ENCODE peak calls at places on chromosome 18, in five cellular contexts. P is CD8-positive, alpha-beta T cell; O is ascending aorta; A is Panc1; R is fibroblast of lung. K is an unnamed sample.

GRCh38 chr18:62982600-62983251 is 267.4 kb downstream of the PHLPP1 start:
- DNase-seq in A (peak), R (peak), O (no peak), P (peak), K (no peak)

GRCh38 chr18:63860536-63860930 is 27.0 kb upstream of the SERPINB2 start:
- DNase-seq in A (no peak), R (no peak), O (no peak), P (no peak), K (no peak)

GRCh38 chr18:8705941-8706544 is 687 bp downstream of the MTCL1 start:
- DNase-seq in P (peak), R (no peak), O (no peak), A (no peak), K (no peak)

GRCh38 chr18:26546170-26546874 is 2.0 kb downstream of the KCTD1 start:
- DNase-seq in O (no peak), P (no peak), R (peak), A (no peak), K (no peak)

GRCh38 chr18:36724169-36724568 is 104.6 kb downstream of the TPGS2 start:
- DNase-seq in O (no peak), R (no peak), P (no peak), A (no peak), K (no peak)

GRCh38 chr18:10973579-10974260 is 175.6 kb downstream of the PIEZO2 start:
- DNase-seq in A (peak), R (peak), P (no peak), O (no peak), K (no peak)

GRCh38 chr18:43805646-43806194 is 528.4 kb upstream of the SYT4 start:
- DNase-seq in O (no peak), A (no peak), R (peak), P (no peak), K (no peak)

GRCh38 chr18:79625195-79625923 is 54.2 kb upstream of the CTDP1 start:
- DNase-seq in O (no peak), P (no peak), R (no peak), A (no peak), K (no peak)

GRCh38 chr18:10343778-10344177 is 110.7 kb upstream of the APCDD1 start:
- DNase-seq in O (no peak), A (no peak), P (no peak), R (no peak), K (no peak)

GRCh38 chr18:57956495-57956894 is 87.5 kb upstream of the NEDD4L start:
- DNase-seq in O (no peak), P (no peak), R (no peak), A (no peak), K (no peak)

GRCh38 chr18:28267276-28267675 is 90.3 kb upstream of the CDH2 start:
- DNase-seq in O (no peak), A (no peak), R (peak), P (no peak), K (no peak)

GRCh38 chr18:79515331-79515730 is 119.6 kb downstream of the NFATC1 start:
- DNase-seq in R (no peak), P (peak), O (no peak), A (no peak), K (no peak)

GRCh38 chr18:48238636-48239035 is 170.5 kb downstream of the ZBTB7C start:
- DNase-seq in R (no peak), P (no peak), O (no peak), A (no peak), K (no peak)

GRCh38 chr18:79399275-79400081 is 3.7 kb downstream of the NFATC1 start:
- DNase-seq in R (no peak), A (no peak), P (no peak), O (peak), K (no peak)

GRCh38 chr18:23668731-23669130 is 6.0 kb upstream of the ANKRD29 start:
- DNase-seq in O (no peak), R (no peak), P (no peak), A (no peak), K (no peak)

GRCh38 chr18:9731380-9731779 is 23.3 kb downstream of the RAB31 start:
- DNase-seq in P (no peak), O (no peak), A (peak), R (peak), K (no peak)

GRCh38 chr18:78525364-78526111 is 454.1 kb upstream of the SALL3 start:
- DNase-seq in R (peak), P (no peak), A (no peak), O (no peak), K (no peak)

GRCh38 chr18:63157293-63158011 is 162.1 kb downstream of the BCL2 start:
- DNase-seq in A (no peak), R (no peak), P (peak), O (no peak), K (no peak)

GRCh38 chr18:9293948-9294347 is 40.6 kb upstream of the TWSG1 start:
- DNase-seq in A (no peak), P (no peak), R (no peak), O (no peak), K (no peak)

GRCh38 chr18:47881752-47882455 is 48.6 kb downstream of the SMAD2 start:
- DNase-seq in O (no peak), P (no peak), A (no peak), R (peak), K (no peak)

GRCh38 chr18:35519148-35519899 is 21.6 kb upstream of the INO80C start:
- DNase-seq in A (no peak), R (no peak), P (no peak), O (no peak), K (no peak)

GRCh38 chr18:49238433-49239042 is 221.9 kb downstream of the DYM start:
- DNase-seq in P (no peak), A (no peak), R (peak), O (no peak), K (no peak)

GRCh38 chr18:51765712-51766360 is 568.4 kb upstream of the MEX3C start:
- DNase-seq in R (no peak), P (no peak), O (no peak), A (no peak), K (no peak)

GRCh38 chr18:37577051-37577611 is 11.5 kb upstream of the CELF4 start:
- DNase-seq in P (no peak), O (no peak), R (no peak), A (no peak), K (no peak)

GRCh38 chr18:65752625-65753325 is 2.0 kb downstream of the CDH7 start:
- DNase-seq in O (no peak), R (no peak), A (no peak), P (no peak), K (no peak)

GRCh38 chr18:9823805-9824473 is 61.8 kb upstream of the TXNDC2 start:
- DNase-seq in P (no peak), O (no peak), A (no peak), R (peak), K (no peak)

GRCh38 chr18:10776493-10776892 is 250.7 kb downstream of the NAPG start:
- DNase-seq in A (no peak), O (no peak), R (no peak), P (no peak), K (no peak)

GRCh38 chr18:36518839-36519238 is 221.3 kb downstream of the FHOD3 start:
- DNase-seq in A (no peak), O (no peak), P (no peak), R (no peak), K (no peak)

GRCh38 chr18:76353046-76353445 is 142.0 kb downstream of the ZNF516 start:
- DNase-seq in A (no peak), P (no peak), O (no peak), R (no peak), K (no peak)

GRCh38 chr18:76353500-76353899 is 141.5 kb downstream of the ZNF516 start:
- DNase-seq in P (no peak), A (no peak), O (no peak), R (no peak), K (no peak)

GRCh38 chr18:76350134-76351025 is 144.7 kb downstream of the ZNF516 start:
- DNase-seq in A (no peak), P (no peak), O (peak), R (no peak), K (no peak)

GRCh38 chr18:76354348-76354747 is 140.7 kb downstream of the ZNF516 start:
- DNase-seq in R (peak), O (no peak), A (no peak), P (no peak), K (no peak)

DNA sequence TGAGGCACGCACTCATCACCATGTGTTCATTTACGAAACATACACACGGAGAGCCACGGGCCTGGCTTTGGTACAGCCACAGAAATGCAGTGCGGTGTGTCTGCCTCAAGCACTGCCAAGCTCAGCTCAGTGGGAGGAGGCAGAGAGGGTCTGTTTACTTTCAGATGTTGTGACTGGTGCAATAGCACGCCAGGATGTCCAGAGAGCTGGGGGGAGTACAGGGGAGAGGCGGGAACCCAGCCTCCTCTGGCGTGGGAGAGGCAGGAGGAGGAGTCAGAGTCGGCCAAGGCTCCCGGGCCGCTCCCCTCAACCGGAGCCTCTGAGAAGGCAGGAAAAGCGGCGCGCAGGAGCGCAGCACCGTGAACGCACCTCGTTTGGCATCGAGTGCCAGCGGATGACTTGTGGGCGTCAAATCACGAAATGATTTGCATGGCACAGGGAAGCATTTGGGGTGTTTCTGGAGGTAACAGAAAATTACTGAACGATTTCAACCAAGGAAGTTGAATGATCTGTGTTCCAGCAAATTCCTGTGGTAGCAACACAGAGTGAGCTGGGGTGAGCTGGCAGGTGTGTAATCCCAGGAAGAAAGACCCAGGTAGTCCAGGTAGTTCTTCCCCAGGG is 143.0 kb downstream of the ZNF516 start:
- DNase-seq in P (no peak), A (no peak), R (peak), O (no peak), K (no peak)
- H3K27ac ChIP-seq in P (no peak), A (no peak), R (no peak), O (no peak), K (no peak)

GRCh38 chr18:13380671-13381070 is 162.1 kb downstream of the LDLRAD4 start:
- DNase-seq in R (no peak), O (no peak), P (no peak), A (no peak), K (no peak)
- H3K27ac ChIP-seq in R (no peak), O (peak), P (no peak), A (no peak), K (peak)

DNA sequence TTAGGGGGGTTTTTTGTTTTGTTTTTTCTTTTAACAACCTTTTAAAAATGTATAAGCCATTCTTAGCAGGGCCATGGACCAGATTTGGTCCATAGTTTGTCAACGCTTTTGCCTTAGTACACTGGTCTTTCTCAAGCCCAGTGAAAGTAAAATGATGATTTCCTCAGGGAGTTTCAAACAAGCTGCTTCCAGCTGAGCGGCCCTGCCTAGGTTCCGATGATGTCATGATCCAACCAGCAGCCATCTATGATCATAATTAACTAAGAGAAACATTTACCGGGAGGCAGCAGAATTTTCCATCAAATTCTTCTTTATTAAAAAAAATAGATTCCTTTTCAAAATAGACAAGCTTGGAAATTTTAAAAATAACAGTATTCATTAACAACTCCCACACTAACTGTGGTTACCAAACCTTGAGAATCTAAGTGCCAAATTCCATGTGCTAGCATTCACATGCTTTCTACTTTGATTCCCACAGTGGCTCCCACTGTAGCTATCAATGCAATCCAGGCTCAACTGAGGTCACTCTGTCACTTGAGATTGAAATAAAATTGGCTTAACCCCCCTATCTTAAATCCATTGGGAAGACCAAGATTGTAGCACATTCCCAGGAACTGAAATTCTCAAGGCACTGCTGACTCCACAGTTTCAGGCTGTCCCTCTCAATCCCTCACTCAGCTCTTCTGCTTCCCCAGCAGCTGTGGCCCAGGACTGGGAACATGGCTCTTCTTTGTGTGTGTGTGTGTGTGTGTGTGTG is 148.9 kb downstream of the RNF152 start:
- DNase-seq in R (peak), A (no peak), O (no peak), P (no peak), K (no peak)
- H3K27ac ChIP-seq in R (no peak), A (no peak), O (peak), P (no peak), K (peak)

GRCh38 chr18:31396796-31397195 is 20.2 kb downstream of the DSG4 start:
- DNase-seq in R (no peak), O (no peak), A (no peak), P (no peak), K (no peak)

GRCh38 chr18:31398191-31398590 is 21.6 kb downstream of the DSG4 start:
- DNase-seq in P (no peak), R (peak), A (no peak), O (no peak), K (no peak)

DNA sequence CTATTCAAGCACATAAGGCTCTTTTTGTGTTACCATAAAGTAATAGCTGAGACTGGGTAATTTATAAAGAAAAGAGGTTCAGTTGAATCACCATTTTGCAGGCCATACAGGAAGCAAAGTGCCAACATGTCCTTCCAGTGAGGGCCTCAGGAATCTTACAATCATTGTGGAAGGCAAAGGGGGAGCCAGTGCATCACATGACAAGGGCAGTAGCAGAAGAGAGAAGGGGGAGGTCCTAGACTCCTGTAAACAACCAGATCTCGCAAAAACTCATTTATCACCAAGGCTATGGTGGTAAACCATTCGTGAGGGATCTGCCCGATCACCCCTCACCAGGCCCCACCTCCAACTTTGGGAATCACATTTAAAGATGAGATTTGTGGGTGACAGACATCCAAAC is 16.7 kb downstream of the DSG4 start:
- DNase-seq in P (no peak), A (no peak), R (no peak), O (no peak), K (no peak)
- H3K27ac ChIP-seq in P (no peak), A (no peak), R (no peak), O (no peak), K (no peak)

DNA sequence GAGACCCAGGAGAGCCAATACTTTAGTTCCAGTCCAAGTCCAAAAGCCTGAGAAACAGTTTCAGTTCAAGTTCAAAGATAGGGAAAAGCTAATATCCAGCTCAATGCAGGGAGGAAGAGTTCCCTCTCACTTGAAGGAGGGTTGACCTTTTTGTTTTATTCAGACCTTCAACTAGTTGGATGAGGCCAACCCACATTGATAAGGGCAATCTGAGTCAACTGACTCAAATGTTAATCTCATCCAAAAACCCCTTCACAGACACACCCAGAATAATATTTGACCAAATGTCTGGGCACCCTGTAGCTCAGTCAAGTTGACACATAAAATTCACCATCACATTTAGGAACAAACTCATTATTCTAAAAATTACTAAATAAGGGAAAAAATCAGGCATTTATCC is 246.8 kb downstream of the METTL4 start:
- DNase-seq in R (no peak), P (no peak), A (no peak), O (no peak), K (no peak)
- H3K27ac ChIP-seq in R (no peak), P (no peak), A (no peak), O (no peak), K (no peak)

GRCh38 chr18:56189615-56190014 is 448.8 kb downstream of the TXNL1 start:
- DNase-seq in P (no peak), A (no peak), R (no peak), O (no peak), K (no peak)
- H3K27ac ChIP-seq in P (no peak), A (no peak), R (no peak), O (no peak), K (no peak)

GRCh38 chr18:39434223-39434622 is 1868.6 kb upstream of the CELF4 start:
- DNase-seq in P (no peak), O (no peak), R (peak), A (no peak), K (no peak)
- H3K27ac ChIP-seq in P (no peak), O (no peak), R (no peak), A (no peak), K (no peak)

GRCh38 chr18:22517356-22517755 is 99.6 kb upstream of the CTAGE1 start:
- DNase-seq in R (no peak), A (no peak), P (no peak), O (no peak), K (no peak)
- H3K27ac ChIP-seq in R (no peak), A (no peak), P (no peak), O (no peak), K (no peak)

GRCh38 chr18:2994190-2994589 is 18.8 kb downstream of the LPIN2 start:
- DNase-seq in O (no peak), R (no peak), A (no peak), P (no peak), K (no peak)

GRCh38 chr18:2992995-2993877 is 19.7 kb downstream of the LPIN2 start:
- DNase-seq in A (no peak), P (no peak), O (no peak), R (no peak), K (no peak)

GRCh38 chr18:2997846-2998599 is 14.9 kb downstream of the LPIN2 start:
- DNase-seq in A (no peak), P (no peak), R (peak), O (no peak), K (no peak)

GRCh38 chr18:2997429-2997828 is 15.5 kb downstream of the LPIN2 start:
- DNase-seq in A (no peak), R (no peak), O (no peak), P (no peak), K (no peak)

GRCh38 chr18:2994603-2995432 is 18.1 kb downstream of the LPIN2 start:
- DNase-seq in R (no peak), A (no peak), P (peak), O (peak), K (peak)
- H3K27ac ChIP-seq in R (no peak), A (no peak), P (no peak), O (peak), K (no peak)